ENCODE peak calls at places on chromosomes 11 and 22, in seven cellular contexts. R is GM06990, J is adrenal gland, N is GM13977, Q is RWPE1, Z is lower lobe of right lung, L is endothelial cell. Y is an unnamed sample.

GRCh38 chr22:22720201-22720723 is 75.8 kb downstream of the GGTLC2 start:
- DNase-seq in N (peak), Q (no peak), R (peak), J (peak), Z (no peak), L (peak), Y (peak)

GRCh38 chr11:109708184-109708583 is 286.2 kb downstream of the C11orf87 start:
- DNase-seq in L (no peak), Z (no peak), J (no peak), Q (no peak), N (no peak), R (no peak), Y (no peak)

GRCh38 chr11:1701041-1701807 is 4.2 kb downstream of the KRTAP5-6 start:
- DNase-seq in Z (no peak), Q (no peak), N (no peak), R (no peak), L (no peak), J (no peak), Y (no peak)

GRCh38 chr11:118226781-118227180 is 2.0 kb upstream of the JAML start:
- DNase-seq in Q (no peak), L (no peak), J (no peak), N (no peak), R (no peak), Z (no peak), Y (no peak)

GRCh38 chr11:83956119-83956697 is 670.0 kb upstream of the CCDC90B start:
- DNase-seq in L (no peak), Q (no peak), N (no peak), J (no peak), R (no peak), Z (no peak), Y (no peak)

GRCh38 chr11:130638048-130638447 is 189.6 kb downstream of the ADAMTS15 start:
- DNase-seq in Q (no peak), R (no peak), N (no peak), J (no peak), L (no peak), Z (no peak), Y (no peak)

GRCh38 chr11:68353118-68353517 is 40.7 kb downstream of the LRP5 start:
- DNase-seq in N (no peak), Z (no peak), R (no peak), J (no peak), L (no peak), Q (no peak), Y (no peak)

GRCh38 chr11:131392528-131393255 is 22.3 kb downstream of the NTM start:
- DNase-seq in R (no peak), L (peak), Q (no peak), N (no peak), J (no peak), Z (no peak), Y (no peak)

GRCh38 chr11:40293655-40294342 is 1165.7 kb downstream of the LRRC4C start:
- DNase-seq in J (peak), Q (peak), Z (peak), N (peak), R (no peak), L (peak), Y (peak)

GRCh38 chr11:13329670-13330401 is 52.2 kb downstream of the BMAL1 start:
- DNase-seq in Z (no peak), R (no peak), J (peak), L (no peak), N (no peak), Q (peak), Y (no peak)

GRCh38 chr11:75966546-75967287 is 151.7 kb downstream of the UVRAG start:
- DNase-seq in L (no peak), J (no peak), N (peak), Q (peak), R (no peak), Z (no peak), Y (peak)

DNA sequence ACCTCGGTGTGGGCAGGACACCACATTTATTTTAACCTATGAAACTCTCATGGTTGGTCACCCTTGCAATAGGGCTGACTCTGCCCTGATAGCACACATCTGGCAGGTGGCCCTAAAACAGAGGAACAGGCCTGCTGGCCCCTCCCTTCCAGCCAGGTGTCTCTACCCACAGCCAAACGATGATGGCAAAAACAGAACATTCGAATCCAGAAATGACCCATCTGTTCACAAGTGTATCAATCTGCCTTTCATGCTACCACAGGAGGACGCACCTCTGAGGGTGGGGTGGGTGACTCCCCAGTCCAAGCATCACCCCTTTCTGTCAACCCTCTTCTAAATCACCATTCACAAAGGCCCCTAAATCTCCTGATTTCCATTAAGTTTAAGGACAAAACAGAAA is 118.1 kb downstream of the ETS1 start:
- DNase-seq in L (no peak), J (no peak), N (peak), R (peak), Z (no peak), Q (no peak), Y (peak)
- TF ChIP-seq CTCF in L (no peak), J (no peak), N (no peak), R (peak), Z (no peak), Q (no peak), Y (no peak)

DNA sequence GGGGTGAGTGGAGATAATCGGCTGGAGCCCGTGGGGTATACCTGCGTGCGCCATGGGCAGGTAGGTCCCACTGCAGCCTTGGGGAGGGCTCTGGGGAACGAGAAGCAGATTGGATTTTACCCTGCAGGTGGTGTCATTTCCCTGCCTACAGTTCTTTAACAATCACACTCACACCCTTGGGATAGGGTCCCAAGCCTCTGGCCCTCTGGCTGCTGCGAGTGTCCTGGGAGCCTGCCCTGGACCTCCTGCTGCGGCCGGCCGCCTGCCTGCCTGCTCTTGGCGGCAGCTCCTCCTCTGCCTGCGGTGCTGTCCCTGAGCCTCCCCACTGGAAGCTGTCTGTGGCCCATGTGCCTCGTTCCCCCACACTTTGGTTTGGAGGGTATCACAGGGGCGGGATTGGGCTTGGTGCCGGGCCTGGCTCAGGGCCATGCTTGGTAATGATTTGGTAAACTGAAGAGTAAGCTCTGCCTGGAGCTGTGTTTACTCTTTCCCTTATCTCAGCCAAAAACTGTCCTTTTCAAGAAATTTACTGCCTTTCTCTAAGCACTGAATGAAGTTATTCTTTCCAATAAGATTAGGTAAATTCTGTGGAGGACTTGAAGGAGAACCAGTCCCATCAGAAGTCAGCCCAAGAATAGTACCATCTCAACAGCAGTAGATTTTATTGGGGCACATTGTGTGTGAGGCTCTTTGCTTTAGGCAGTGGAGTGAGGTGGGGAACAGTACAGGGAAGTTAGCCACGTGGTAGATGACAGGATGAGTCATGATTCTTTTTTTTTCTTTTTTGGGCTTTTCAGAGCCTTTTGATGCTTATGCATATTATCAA is 53.7 kb downstream of the TBC1D22A start:
- DNase-seq in Q (no peak), L (no peak), R (no peak), J (no peak), Z (no peak), N (no peak), Y (no peak)
- TF ChIP-seq CTCF in Q (no peak), L (no peak), R (no peak), J (no peak), Z (no peak), N (no peak), Y (no peak)

DNA sequence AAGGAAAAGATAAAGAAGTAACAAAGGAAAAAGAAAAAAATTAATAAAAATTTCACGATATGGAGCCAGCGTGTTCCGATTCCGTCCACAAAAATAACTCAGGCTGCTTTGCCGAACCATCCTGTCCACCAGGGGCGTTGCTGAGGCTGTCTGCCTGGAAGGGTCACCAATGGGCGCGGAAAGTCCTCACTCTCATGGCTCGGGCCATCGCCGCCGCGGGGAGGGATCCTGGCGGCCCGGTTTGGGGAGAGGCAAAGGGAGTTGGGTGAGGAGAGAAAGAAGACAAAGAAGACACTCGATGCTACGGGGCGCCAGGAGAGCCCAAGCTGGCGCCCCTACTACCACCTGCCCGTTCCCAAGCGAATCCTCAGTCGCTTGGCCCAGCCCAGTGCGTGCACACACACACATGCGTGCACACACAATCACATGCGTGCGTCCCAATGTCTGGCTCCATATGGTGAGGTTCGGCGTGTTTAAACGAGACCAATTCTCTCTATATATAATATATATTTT is 5.6 kb upstream of the PYGM start:
- DNase-seq in Q (no peak), L (no peak), N (no peak), R (no peak), Z (no peak), J (no peak), Y (peak)
- TF ChIP-seq CTCF in Q (no peak), L (peak), N (peak), R (no peak), Z (no peak), J (peak), Y (no peak)

GRCh38 chr11:47408598-47409439 is 429 bp downstream of the SLC39A13 start:
- DNase-seq in L (peak), J (peak), Q (peak), R (no peak), Z (no peak), N (no peak), Y (no peak)

GRCh38 chr11:47410404-47411264 is 2.2 kb downstream of the SLC39A13 start:
- DNase-seq in N (no peak), Q (no peak), Z (no peak), R (no peak), J (no peak), L (no peak), Y (no peak)

GRCh38 chr11:47409440-47410403 is 1.3 kb downstream of the SLC39A13 start:
- DNase-seq in R (no peak), Z (no peak), L (no peak), J (no peak), Q (peak), N (no peak), Y (no peak)

GRCh38 chr11:47407746-47408590 is at the start of gene SLC39A13:
- DNase-seq in R (peak), N (peak), Z (peak), L (peak), J (peak), Q (peak), Y (peak)

GRCh38 chr11:47406896-47407745 is 1.3 kb upstream of the SLC39A13 start:
- DNase-seq in L (no peak), Z (no peak), N (no peak), R (no peak), Q (no peak), J (no peak), Y (no peak)
- TF ChIP-seq CTCF in L (no peak), Z (no peak), N (no peak), R (no peak), Q (no peak), J (no peak), Y (no peak)

Y was measured in GM13976.